ENCODE peak calls at places on chromosomes 13 and 19, in seven cellular contexts. One of them, this sample, is unnamed.

GRCh38 chr19:28331596-28331995 is 881.4 kb downstream of the UQCRFS1 start:
- DNase-seq in fibroblast of pulmonary artery: no peak
- DNase-seq in GM12864: no peak
- DNase-seq in SHP77: no peak
- DNase-seq in activated CD4-positive, alpha-beta T cell treated with anti-CD3 and anti-CD28 coated beads for 24 hours: no peak
- DNase-seq in OCI-LY7: no peak
- DNase-seq in ACHN: no peak
- DNase-seq in this sample: no peak

GRCh38 chr13:27128825-27129627 is 42.6 kb downstream of the USP12 start:
- DNase-seq in GM12864: no peak
- DNase-seq in activated CD4-positive, alpha-beta T cell treated with anti-CD3 and anti-CD28 coated beads for 24 hours: no peak
- DNase-seq in SHP77: no peak
- DNase-seq in ACHN: no peak
- DNase-seq in OCI-LY7: no peak
- DNase-seq in fibroblast of pulmonary artery: no peak
- DNase-seq in this sample: no peak

GRCh38 chr13:25190256-25190655 is 18.2 kb upstream of the AMER2 start:
- DNase-seq in ACHN: no peak
- DNase-seq in OCI-LY7: no peak
- DNase-seq in SHP77: no peak
- DNase-seq in fibroblast of pulmonary artery: no peak
- DNase-seq in GM12864: no peak
- DNase-seq in activated CD4-positive, alpha-beta T cell treated with anti-CD3 and anti-CD28 coated beads for 24 hours: no peak
- DNase-seq in this sample: no peak

GRCh38 chr19:33040994-33041827 is 23.5 kb downstream of the RHPN2 start:
- DNase-seq in SHP77: no peak
- DNase-seq in ACHN: peak
- DNase-seq in GM12864: no peak
- DNase-seq in fibroblast of pulmonary artery: peak
- DNase-seq in OCI-LY7: no peak
- DNase-seq in activated CD4-positive, alpha-beta T cell treated with anti-CD3 and anti-CD28 coated beads for 24 hours: no peak
- DNase-seq in this sample: no peak

GRCh38 chr19:29988351-29988750 is 46.3 kb downstream of the URI1 start:
- DNase-seq in ACHN: no peak
- DNase-seq in fibroblast of pulmonary artery: no peak
- DNase-seq in activated CD4-positive, alpha-beta T cell treated with anti-CD3 and anti-CD28 coated beads for 24 hours: no peak
- DNase-seq in GM12864: no peak
- DNase-seq in OCI-LY7: no peak
- DNase-seq in SHP77: no peak
- DNase-seq in this sample: no peak

GRCh38 chr19:54299126-54299498 is 13.9 kb downstream of the LILRA5 start:
- DNase-seq in SHP77: no peak
- DNase-seq in ACHN: no peak
- DNase-seq in GM12864: no peak
- DNase-seq in OCI-LY7: no peak
- DNase-seq in fibroblast of pulmonary artery: no peak
- DNase-seq in activated CD4-positive, alpha-beta T cell treated with anti-CD3 and anti-CD28 coated beads for 24 hours: no peak
- DNase-seq in this sample: no peak

GRCh38 chr19:3140667-3141038 is 4.8 kb downstream of the GNA15 start:
- DNase-seq in fibroblast of pulmonary artery: no peak
- DNase-seq in OCI-LY7: no peak
- DNase-seq in GM12864: no peak
- DNase-seq in activated CD4-positive, alpha-beta T cell treated with anti-CD3 and anti-CD28 coated beads for 24 hours: no peak
- DNase-seq in SHP77: no peak
- DNase-seq in ACHN: no peak
- DNase-seq in this sample: no peak

GRCh38 chr13:75458696-75459422 is 23.1 kb downstream of the TBC1D4 start:
- DNase-seq in SHP77: peak
- DNase-seq in GM12864: peak
- DNase-seq in OCI-LY7: no peak
- DNase-seq in fibroblast of pulmonary artery: no peak
- DNase-seq in ACHN: no peak
- DNase-seq in activated CD4-positive, alpha-beta T cell treated with anti-CD3 and anti-CD28 coated beads for 24 hours: no peak
- DNase-seq in this sample: no peak

GRCh38 chr13:41250993-41251392 is 12.4 kb downstream of the MTRF1 start:
- DNase-seq in ACHN: no peak
- DNase-seq in GM12864: no peak
- DNase-seq in fibroblast of pulmonary artery: no peak
- DNase-seq in activated CD4-positive, alpha-beta T cell treated with anti-CD3 and anti-CD28 coated beads for 24 hours: no peak
- DNase-seq in SHP77: no peak
- DNase-seq in OCI-LY7: no peak
- DNase-seq in this sample: no peak

GRCh38 chr13:76231522-76232167 is 595.5 kb downstream of the LMO7 start:
- DNase-seq in activated CD4-positive, alpha-beta T cell treated with anti-CD3 and anti-CD28 coated beads for 24 hours: no peak
- DNase-seq in fibroblast of pulmonary artery: no peak
- DNase-seq in SHP77: no peak
- DNase-seq in GM12864: no peak
- DNase-seq in OCI-LY7: no peak
- DNase-seq in ACHN: no peak
- DNase-seq in this sample: no peak

GRCh38 chr13:99894835-99895427 is 76.6 kb downstream of the ZIC5 start:
- DNase-seq in GM12864: no peak
- DNase-seq in activated CD4-positive, alpha-beta T cell treated with anti-CD3 and anti-CD28 coated beads for 24 hours: no peak
- DNase-seq in OCI-LY7: no peak
- DNase-seq in SHP77: no peak
- DNase-seq in ACHN: peak
- DNase-seq in fibroblast of pulmonary artery: peak
- DNase-seq in this sample: no peak

GRCh38 chr19:46944918-46945628 is 74.6 kb upstream of the NPAS1 start:
- DNase-seq in ACHN: no peak
- DNase-seq in activated CD4-positive, alpha-beta T cell treated with anti-CD3 and anti-CD28 coated beads for 24 hours: no peak
- DNase-seq in GM12864: no peak
- DNase-seq in OCI-LY7: no peak
- DNase-seq in fibroblast of pulmonary artery: peak
- DNase-seq in SHP77: no peak
- DNase-seq in this sample: no peak

GRCh38 chr19:45137179-45137761 is 23.5 kb downstream of the NKPD1 start:
- DNase-seq in activated CD4-positive, alpha-beta T cell treated with anti-CD3 and anti-CD28 coated beads for 24 hours: no peak
- DNase-seq in ACHN: no peak
- DNase-seq in GM12864: peak
- DNase-seq in SHP77: no peak
- DNase-seq in fibroblast of pulmonary artery: no peak
- DNase-seq in OCI-LY7: peak
- DNase-seq in this sample: no peak

GRCh38 chr13:98779695-98780094 is 27.2 kb upstream of the SLC15A1 start:
- DNase-seq in SHP77: no peak
- DNase-seq in OCI-LY7: no peak
- DNase-seq in fibroblast of pulmonary artery: no peak
- DNase-seq in GM12864: no peak
- DNase-seq in ACHN: no peak
- DNase-seq in activated CD4-positive, alpha-beta T cell treated with anti-CD3 and anti-CD28 coated beads for 24 hours: no peak
- DNase-seq in this sample: no peak

GRCh38 chr13:100890645-100891044 is 216.1 kb upstream of the TMTC4 start:
- DNase-seq in ACHN: no peak
- DNase-seq in GM12864: no peak
- DNase-seq in OCI-LY7: no peak
- DNase-seq in SHP77: no peak
- DNase-seq in fibroblast of pulmonary artery: no peak
- DNase-seq in activated CD4-positive, alpha-beta T cell treated with anti-CD3 and anti-CD28 coated beads for 24 hours: no peak
- DNase-seq in this sample: no peak

GRCh38 chr13:81133066-81133465 is 792.1 kb upstream of the SPRY2 start:
- DNase-seq in GM12864: no peak
- DNase-seq in ACHN: no peak
- DNase-seq in SHP77: no peak
- DNase-seq in activated CD4-positive, alpha-beta T cell treated with anti-CD3 and anti-CD28 coated beads for 24 hours: no peak
- DNase-seq in OCI-LY7: no peak
- DNase-seq in fibroblast of pulmonary artery: peak
- DNase-seq in this sample: peak

GRCh38 chr13:39110518-39111097 is 72.4 kb downstream of the NHLRC3 start:
- DNase-seq in ACHN: no peak
- DNase-seq in SHP77: no peak
- DNase-seq in activated CD4-positive, alpha-beta T cell treated with anti-CD3 and anti-CD28 coated beads for 24 hours: no peak
- DNase-seq in OCI-LY7: no peak
- DNase-seq in fibroblast of pulmonary artery: no peak
- DNase-seq in GM12864: no peak
- DNase-seq in this sample: no peak

GRCh38 chr13:42048625-42049453 is at the start of gene DGKH:
- DNase-seq in GM12864: no peak
- DNase-seq in ACHN: peak
- DNase-seq in fibroblast of pulmonary artery: peak
- DNase-seq in OCI-LY7: peak
- DNase-seq in SHP77: peak
- DNase-seq in activated CD4-positive, alpha-beta T cell treated with anti-CD3 and anti-CD28 coated beads for 24 hours: peak
- DNase-seq in this sample: peak

GRCh38 chr13:66665991-66666390 is 564.1 kb downstream of the PCDH9 start:
- DNase-seq in SHP77: peak
- DNase-seq in OCI-LY7: no peak
- DNase-seq in fibroblast of pulmonary artery: peak
- DNase-seq in activated CD4-positive, alpha-beta T cell treated with anti-CD3 and anti-CD28 coated beads for 24 hours: no peak
- DNase-seq in GM12864: no peak
- DNase-seq in ACHN: peak
- DNase-seq in this sample: peak

This sample was measured in HT1080.